ENCODE peak calls at places on chromosomes 1 and 21, in four cellular contexts. D is upper lobe of right lung, P is uterus, M is mammary epithelial cell. X is an unnamed sample. For H3K4me1, the result is how much of the 10 kb centered on the place peaks cover.

GRCh38 chr1:243483952-243484351 is 228.1 kb downstream of the SDCCAG8 start:
- DNase-seq in D (no peak), P (no peak), M (no peak), X (no peak)

GRCh38 chr1:77671836-77672235 is 10.6 kb downstream of the ZZZ3 start:
- DNase-seq in D (no peak), P (no peak), M (peak), X (no peak)

GRCh38 chr1:32925360-32926142 is 24.4 kb upstream of the TMEM54 start:
- DNase-seq in D (no peak), P (no peak), M (no peak), X (peak)

GRCh38 chr21:43375827-43376795 is 50.8 kb downstream of the SIK1 start:
- DNase-seq in D (no peak), P (no peak), M (no peak), X (no peak)

GRCh38 chr1:29934255-29934654 is 697.9 kb downstream of the PTPRU start:
- DNase-seq in D (no peak), P (no peak), M (no peak), X (no peak)

GRCh38 chr1:223729906-223730305 is 17.6 kb downstream of the CAPN2 start:
- DNase-seq in D (no peak), P (no peak), M (no peak), X (no peak)

GRCh38 chr21:34907783-34908423 is 141.2 kb downstream of the RUNX1 start:
- DNase-seq in D (no peak), P (no peak), M (no peak), X (no peak)

GRCh38 chr1:4425892-4426291 is 228.5 kb upstream of the AJAP1 start:
- DNase-seq in D (no peak), P (no peak), M (no peak), X (peak)

GRCh38 chr1:203287109-203287893 is 18.0 kb upstream of the BTG2 start:
- DNase-seq in D (peak), P (no peak), M (no peak), X (no peak)

GRCh38 chr1:117375327-117375726 is 8.1 kb downstream of the MAN1A2 start:
- DNase-seq in D (no peak), P (no peak), M (no peak), X (no peak)

GRCh38 chr1:112625696-112626095 is 6.1 kb downstream of the CAPZA1 start:
- DNase-seq in D (no peak), P (no peak), M (peak), X (peak)

GRCh38 chr1:41475346-41475745 is 9.1 kb downstream of the EDN2 start:
- DNase-seq in D (no peak), P (no peak), M (no peak), X (no peak)

GRCh38 chr21:32884062-32884461 is 112.5 kb upstream of the PAXBP1 start:
- DNase-seq in D (no peak), P (no peak), M (no peak), X (no peak)

GRCh38 chr1:91529856-91530255 is 29.2 kb downstream of the CDC7 start:
- DNase-seq in D (no peak), P (no peak), M (peak), X (peak)
- TF ChIP-seq CTCF in D (peak), P (no peak), M (peak), X (peak)

GRCh38 chr1:95770596-95770995 is 536.6 kb downstream of the RWDD3 start:
- DNase-seq in D (no peak), P (no peak), M (no peak), X (no peak)
- H3K4me3 ChIP-seq in D (no peak), P (no peak), M (no peak), X (no peak)

DNA sequence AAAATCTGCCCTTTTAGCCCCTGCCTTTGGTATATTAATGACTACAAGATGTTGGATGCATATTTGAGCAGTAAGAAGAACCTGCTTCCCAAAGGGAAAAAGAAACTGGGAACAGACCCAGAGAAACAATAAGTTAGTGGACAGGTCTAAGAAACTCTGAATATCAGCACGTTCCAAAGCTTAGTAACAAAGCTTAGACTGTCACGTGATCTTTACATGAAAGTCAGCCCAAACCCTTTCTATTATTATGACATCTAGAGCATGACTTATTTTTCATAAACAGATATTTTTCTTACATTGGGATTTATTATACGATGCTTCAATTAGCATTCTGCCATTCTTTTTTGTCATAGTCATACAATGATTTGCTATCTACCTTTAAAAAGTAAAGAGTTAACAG is 390.9 kb upstream of the ADGRL2 start:
- DNase-seq in D (no peak), P (no peak), M (no peak), X (no peak)
- H3K4me1 ChIP-seq in D (under half), P (under half), M (under half), X (under half)

DNA sequence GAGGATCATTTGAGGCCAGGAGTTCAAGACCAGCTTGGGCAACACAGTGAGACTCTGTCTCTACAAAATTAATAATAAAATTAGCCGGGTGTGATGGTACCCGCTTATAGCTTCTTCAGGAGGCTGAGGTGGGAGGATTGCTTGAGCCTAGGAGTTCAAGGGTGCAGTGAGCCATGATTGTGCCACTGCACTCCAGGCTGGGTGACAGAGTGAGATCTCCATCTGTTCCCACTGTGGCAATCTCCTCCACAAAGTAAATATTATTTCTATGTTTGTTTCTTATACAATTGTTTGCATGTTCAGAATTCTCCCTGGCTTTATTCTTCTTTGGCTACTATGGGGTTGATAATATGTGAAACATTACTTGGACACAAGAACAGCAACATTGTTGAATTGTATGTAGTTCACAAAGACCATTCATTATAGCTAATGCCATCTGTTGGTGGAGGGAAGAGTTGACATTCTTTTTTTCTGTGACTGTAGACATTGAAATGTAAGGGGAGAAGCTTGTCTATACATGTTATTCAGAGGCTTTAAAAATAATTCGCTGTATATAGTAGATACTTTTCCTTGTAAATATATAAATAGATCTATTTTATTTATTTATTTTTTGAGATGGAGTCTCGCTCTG is 47.8 kb upstream of the SRSF10 start:
- DNase-seq in D (no peak), P (no peak), M (peak), X (no peak)
- TF ChIP-seq CTCF in D (peak), P (peak), M (peak), X (peak)

GRCh38 chr1:93692001-93692400 is 10.4 kb upstream of the BCAR3 start:
- DNase-seq in D (no peak), P (no peak), M (no peak), X (no peak)

GRCh38 chr1:93694039-93694438 is 12.4 kb upstream of the BCAR3 start:
- DNase-seq in D (peak), P (no peak), M (peak), X (no peak)

GRCh38 chr1:93692451-93692861 is 10.8 kb upstream of the BCAR3 start:
- DNase-seq in D (peak), P (no peak), M (peak), X (no peak)

GRCh38 chr1:93694833-93695232 is 13.2 kb upstream of the BCAR3 start:
- DNase-seq in D (no peak), P (no peak), M (peak), X (no peak)

DNA sequence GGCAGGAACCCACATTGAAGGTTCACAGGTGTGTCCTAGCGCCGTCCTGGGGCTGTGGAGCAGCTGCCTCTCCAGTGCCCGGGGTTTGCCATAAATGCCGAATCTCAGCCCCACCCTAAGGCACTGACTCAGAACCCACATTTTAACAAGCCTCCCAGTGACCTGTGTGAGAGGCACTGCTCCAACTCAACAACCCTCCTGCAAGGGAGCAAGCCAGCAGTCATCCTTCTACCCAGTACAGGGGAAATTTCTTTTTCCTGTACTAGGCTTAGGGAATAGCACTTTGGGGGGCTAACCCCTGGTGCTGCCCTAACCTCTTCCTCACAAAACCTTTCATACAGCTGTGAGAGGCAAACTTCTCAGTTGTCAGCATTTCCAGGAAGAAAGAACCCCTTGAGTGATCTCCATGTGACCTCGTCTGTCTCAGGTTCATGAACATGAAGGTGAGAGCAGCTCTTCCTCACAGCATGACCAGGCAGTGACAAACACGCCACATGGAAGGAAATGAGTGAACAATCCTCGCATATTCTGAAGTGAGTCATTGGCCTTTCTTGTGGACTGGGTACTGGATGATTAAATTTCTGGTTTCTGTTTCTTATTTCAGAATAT is 11.4 kb upstream of the BCAR3 start:
- DNase-seq in D (peak), P (no peak), M (peak), X (no peak)
- H3K4me3 ChIP-seq in D (no peak), P (no peak), M (no peak), X (no peak)